ENCODE peak calls at places on chromosomes 16 and 17, in eight cellular contexts. S is K562, L is cardiac fibroblast, J is cardiac muscle cell, U is GM10248, K is tibial nerve, I is GM13977, Q is fibroblast of pulmonary artery. R is an unnamed sample.

GRCh38 chr16:11155284-11155806 is 100.7 kb downstream of the SOCS1 start:
- DNase-seq in L (peak), I (no peak), J (no peak), S (peak), Q (peak), K (no peak), U (no peak), R (no peak)

GRCh38 chr17:36204724-36205500 is 6.0 kb upstream of the CCL4L2 start:
- DNase-seq in U (no peak), S (no peak), Q (no peak), L (no peak), K (no peak), J (no peak), I (no peak), R (no peak)

GRCh38 chr16:2820836-2821482 is 3.9 kb downstream of the PRSS21 start:
- DNase-seq in K (no peak), J (no peak), U (no peak), S (no peak), L (no peak), Q (no peak), I (no peak), R (no peak)

GRCh38 chr17:83069931-83070374 is 9.5 kb upstream of the METRNL start:
- DNase-seq in K (no peak), Q (no peak), J (no peak), L (no peak), S (no peak), I (no peak), U (no peak), R (no peak)

GRCh38 chr17:74212262-74212912 is 984 bp upstream of the TTYH2 start:
- DNase-seq in I (no peak), U (no peak), J (no peak), L (peak), K (no peak), S (peak), Q (no peak), R (no peak)

GRCh38 chr16:30186782-30187555 is 3.6 kb downstream of the CORO1A start:
- DNase-seq in Q (peak), J (peak), U (peak), L (peak), K (peak), S (peak), I (peak), R (peak)

GRCh38 chr16:57377080-57377841 is 5.0 kb downstream of the CX3CL1 start:
- DNase-seq in K (no peak), U (peak), L (no peak), S (no peak), Q (no peak), I (peak), J (no peak), R (peak)

GRCh38 chr16:81526199-81526598 is 81.6 kb downstream of the CMIP start:
- DNase-seq in I (no peak), L (no peak), J (no peak), K (no peak), U (no peak), S (no peak), Q (no peak), R (no peak)

GRCh38 chr17:40493697-40494096 is 7.7 kb downstream of the TNS4 start:
- DNase-seq in L (no peak), Q (no peak), K (no peak), J (no peak), U (no peak), S (no peak), I (no peak), R (no peak)

GRCh38 chr17:18026408-18026776 is 12.6 kb downstream of the ATPAF2 start:
- DNase-seq in J (no peak), S (no peak), Q (peak), I (no peak), U (no peak), K (no peak), L (peak), R (no peak)

GRCh38 chr16:27113341-27113841 is 46.7 kb downstream of the C16orf82 start:
- DNase-seq in Q (no peak), S (no peak), J (no peak), K (no peak), U (peak), L (no peak), I (no peak), R (peak)

GRCh38 chr16:3578610-3579551 is 1.7 kb upstream of the NLRC3 start:
- DNase-seq in J (no peak), U (peak), S (no peak), K (no peak), I (peak), L (no peak), Q (no peak), R (peak)

GRCh38 chr16:30437511-30438046 is 7.7 kb upstream of the DCTPP1 start:
- DNase-seq in L (no peak), K (no peak), I (no peak), Q (no peak), J (no peak), S (no peak), U (no peak), R (no peak)

GRCh38 chr17:74646231-74646630 is 22.7 kb upstream of the CD300E start:
- DNase-seq in Q (peak), I (peak), L (peak), K (no peak), J (no peak), U (peak), S (peak), R (peak)

GRCh38 chr17:3026856-3027751 is 36.3 kb downstream of the OR1D5 start:
- DNase-seq in Q (peak), L (no peak), K (no peak), J (peak), U (no peak), S (no peak), I (no peak), R (no peak)

GRCh38 chr16:89108412-89108811 is 14.8 kb downstream of the ACSF3 start:
- DNase-seq in U (no peak), J (no peak), I (no peak), S (no peak), Q (no peak), L (no peak), K (no peak), R (no peak)

GRCh38 chr17:72602517-72603345 is 481.9 kb downstream of the SOX9 start:
- DNase-seq in K (no peak), I (no peak), S (no peak), Q (peak), J (no peak), U (no peak), L (peak), R (no peak)

GRCh38 chr16:11038305-11038704 is 93.9 kb downstream of the CLEC16A start:
- DNase-seq in J (no peak), I (no peak), K (no peak), S (no peak), U (no peak), Q (no peak), L (no peak), R (no peak)

GRCh38 chr16:9099131-9099625 is 7.7 kb downstream of the HAPSTR1 start:
- DNase-seq in K (no peak), S (no peak), I (peak), J (no peak), Q (no peak), U (peak), L (peak), R (no peak)

GRCh38 chr17:57557793-57558681 is 187.1 kb downstream of the CCDC182 start:
- DNase-seq in K (no peak), U (no peak), Q (peak), L (peak), I (no peak), J (no peak), S (no peak), R (no peak)
- TF ChIP-seq CTCF in K (no peak), U (no peak), Q (no peak), L (no peak), I (no peak), J (no peak), S (no peak), R (no peak)

GRCh38 chr16:70254965-70255286 is 3.2 kb upstream of the EXOSC6 start:
- DNase-seq in U (no peak), L (no peak), S (no peak), Q (no peak), J (no peak), K (no peak), I (no peak), R (no peak)

GRCh38 chr16:70254095-70254964 is 2.6 kb upstream of the EXOSC6 start:
- DNase-seq in J (no peak), I (no peak), Q (no peak), U (no peak), K (no peak), L (no peak), S (no peak), R (peak)

GRCh38 chr16:70251651-70252354 is at the start of gene EXOSC6:
- DNase-seq in Q (peak), L (peak), S (peak), J (peak), U (peak), I (peak), K (peak), R (peak)

GRCh38 chr16:70252355-70252988 is 732 bp upstream of the EXOSC6 start:
- DNase-seq in S (peak), K (no peak), J (peak), I (no peak), L (peak), U (no peak), Q (peak), R (peak)

GRCh38 chr16:70253291-70254094 is 1.8 kb upstream of the EXOSC6 start:
- DNase-seq in Q (peak), J (peak), I (peak), S (peak), K (peak), L (peak), U (no peak), R (peak)
- TF ChIP-seq CTCF in Q (peak), J (peak), I (peak), S (peak), K (no peak), L (peak), U (peak), R (no peak)

GRCh38 chr16:76650579-76650978 is 373.4 kb downstream of the CNTNAP4 start:
- DNase-seq in U (no peak), Q (no peak), L (no peak), K (no peak), I (no peak), S (no peak), J (no peak), R (no peak)

GRCh38 chr16:76656951-76657498 is 379.8 kb downstream of the CNTNAP4 start:
- DNase-seq in L (no peak), S (no peak), U (no peak), J (no peak), Q (no peak), K (no peak), I (no peak), R (no peak)

GRCh38 chr16:76654421-76654820 is 377.2 kb downstream of the CNTNAP4 start:
- DNase-seq in K (no peak), U (no peak), S (no peak), Q (no peak), L (no peak), J (no peak), I (no peak), R (no peak)

GRCh38 chr16:76653390-76654026 is 376.3 kb downstream of the CNTNAP4 start:
- DNase-seq in U (peak), J (peak), Q (peak), S (peak), I (peak), L (peak), K (no peak), R (peak)
- TF ChIP-seq CTCF in U (peak), J (peak), Q (peak), S (peak), I (peak), L (peak), K (peak), R (peak)

DNA sequence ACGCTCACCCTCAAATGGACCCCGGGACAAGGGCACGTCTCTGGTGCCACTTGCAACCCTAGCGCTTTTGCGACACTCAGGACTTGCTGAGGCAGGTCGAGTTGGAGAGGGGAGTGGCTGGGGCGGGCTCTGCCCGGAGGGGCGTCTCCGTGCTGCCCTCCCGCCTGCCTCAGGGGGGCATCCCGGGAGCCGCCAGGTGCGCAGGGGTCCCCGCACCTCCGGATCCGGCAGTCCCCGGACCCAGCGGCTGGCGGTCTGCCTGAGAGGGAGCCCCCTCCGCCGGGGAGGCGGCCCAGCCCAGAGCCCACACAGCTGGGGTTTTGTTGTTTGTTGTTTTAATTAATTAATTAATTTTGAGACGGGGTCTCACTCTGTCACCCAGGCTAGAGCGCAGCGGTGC is at the start of gene SLC52A1:
- DNase-seq in I (no peak), U (no peak), J (no peak), S (no peak), K (no peak), L (no peak), Q (no peak), R (no peak)
- TF ChIP-seq CTCF in I (no peak), U (no peak), J (no peak), S (no peak), K (no peak), L (no peak), Q (no peak), R (no peak)

GRCh38 chr16:68848786-68849185 is 5.5 kb downstream of the TANGO6 start:
- DNase-seq in S (no peak), K (no peak), Q (no peak), L (no peak), J (no peak), U (no peak), I (no peak), R (no peak)

GRCh38 chr16:68839831-68840230 is 3.5 kb upstream of the TANGO6 start:
- DNase-seq in L (no peak), J (no peak), U (no peak), Q (no peak), S (no peak), I (no peak), K (no peak), R (no peak)

GRCh38 chr16:68844211-68844564 is 857 bp downstream of the TANGO6 start:
- DNase-seq in J (no peak), Q (no peak), U (no peak), K (no peak), L (no peak), S (no peak), I (no peak), R (peak)

GRCh38 chr16:68843482-68844210 is at the start of gene TANGO6:
- DNase-seq in U (peak), J (peak), Q (peak), S (peak), I (peak), L (peak), K (peak), R (peak)
- TF ChIP-seq CTCF in U (peak), J (peak), Q (peak), S (peak), I (peak), L (peak), K (no peak), R (peak)

GRCh38 chr16:52578829-52579193 is 31.9 kb upstream of the TOX3 start:
- DNase-seq in K (no peak), J (no peak), L (no peak), Q (no peak), I (no peak), U (no peak), S (no peak), R (no peak)
- TF ChIP-seq CTCF in K (no peak), J (no peak), L (no peak), Q (no peak), I (no peak), U (no peak), S (no peak), R (no peak)

DNA sequence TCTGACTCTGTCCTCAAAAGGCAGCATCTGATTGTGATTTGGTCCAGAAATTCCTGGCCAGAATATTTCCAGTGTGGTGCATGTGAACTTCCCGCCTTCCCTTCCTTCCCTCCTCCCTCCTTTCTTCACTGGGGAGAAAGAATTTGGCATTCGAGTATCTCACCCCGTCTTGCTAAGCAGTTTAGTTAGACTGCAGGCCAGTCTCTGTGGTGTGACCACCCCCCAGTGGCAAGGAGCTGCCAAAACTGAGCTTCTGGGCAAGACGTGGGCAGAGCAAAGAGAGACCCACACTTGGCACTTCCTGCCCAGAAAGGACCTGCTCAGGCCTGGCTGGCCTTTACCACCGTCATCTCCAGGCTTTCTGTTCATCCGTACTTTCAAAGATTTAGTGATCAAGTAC is 36.4 kb downstream of the SNX20 start:
- DNase-seq in I (peak), L (peak), U (peak), S (no peak), J (peak), Q (peak), K (peak), R (peak)
- TF ChIP-seq CTCF in I (peak), L (no peak), U (peak), S (no peak), J (peak), Q (peak), K (peak), R (peak)

GRCh38 chr17:32314636-32315035 is 27.3 kb downstream of the C17orf75 start:
- DNase-seq in Q (no peak), L (no peak), S (no peak), J (no peak), I (no peak), K (no peak), U (no peak), R (no peak)
- TF ChIP-seq CTCF in Q (no peak), L (no peak), S (no peak), J (no peak), I (no peak), K (no peak), U (no peak), R (no peak)

GRCh38 chr17:63623786-63624185 is 1.6 kb downstream of the MAP3K3 start:
- DNase-seq in K (no peak), S (peak), I (no peak), J (no peak), U (no peak), L (no peak), Q (no peak), R (no peak)

GRCh38 chr17:63621229-63621683 is 961 bp upstream of the MAP3K3 start:
- DNase-seq in L (no peak), Q (no peak), K (no peak), I (no peak), J (no peak), U (no peak), S (no peak), R (no peak)

GRCh38 chr17:63621684-63622570 is at the start of gene MAP3K3:
- DNase-seq in I (peak), S (peak), L (peak), Q (peak), U (peak), K (peak), J (peak), R (peak)

GRCh38 chr17:63626551-63627228 is 4.5 kb downstream of the MAP3K3 start:
- DNase-seq in L (peak), J (no peak), U (no peak), I (no peak), S (no peak), K (no peak), Q (peak), R (no peak)

DNA sequence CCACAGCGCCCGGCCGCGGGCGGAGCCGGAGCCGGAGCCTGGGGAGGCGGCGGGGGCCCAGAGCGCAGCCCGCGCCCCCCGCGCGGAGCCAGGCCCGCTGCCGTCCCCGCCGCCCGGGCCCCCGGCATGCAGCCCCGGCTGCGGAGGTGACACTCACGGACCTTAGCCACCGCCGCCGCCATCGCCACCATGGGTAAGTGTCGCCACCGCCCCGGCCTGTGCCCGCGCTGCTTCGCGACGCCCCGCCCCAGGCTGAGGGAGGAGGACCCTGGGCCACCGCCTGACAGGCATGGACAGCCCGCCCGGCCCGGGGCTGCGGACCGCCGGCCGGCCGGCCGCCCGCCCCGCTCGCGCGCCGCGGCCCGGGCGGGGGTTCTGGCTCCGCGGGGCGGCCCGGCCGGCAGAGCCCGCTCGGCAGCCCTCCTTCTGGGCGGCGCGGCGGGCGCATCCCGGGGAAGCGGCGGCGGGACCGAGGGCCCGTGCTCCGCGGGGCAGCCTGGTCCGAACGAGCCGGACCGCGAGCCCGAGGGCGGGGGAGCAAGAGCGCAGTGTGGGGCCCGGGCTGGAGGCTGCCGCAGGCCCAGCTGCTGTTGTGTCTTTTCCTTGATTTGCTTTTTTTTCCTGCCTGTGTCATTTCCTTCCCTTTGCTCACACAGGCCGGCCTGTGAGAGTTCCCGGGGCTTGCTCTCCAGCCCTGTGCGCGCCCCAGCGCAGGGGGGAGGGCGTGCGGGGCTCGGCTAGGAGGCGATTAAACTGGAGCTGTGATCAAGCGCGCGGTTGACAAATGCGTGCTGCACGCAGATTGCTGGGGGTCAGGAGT is 564 bp downstream of the MAP3K3 start:
- DNase-seq in L (peak), J (peak), I (peak), U (peak), K (peak), Q (peak), S (peak), R (peak)
- TF ChIP-seq CTCF in L (no peak), J (no peak), I (no peak), U (no peak), K (no peak), Q (no peak), S (no peak), R (no peak)

GRCh38 chr16:73732143-73732542 is 564.5 kb upstream of the PSMD7 start:
- DNase-seq in K (no peak), Q (no peak), I (no peak), J (no peak), L (no peak), U (no peak), S (no peak), R (no peak)

GRCh38 chr16:73732681-73733080 is 563.9 kb upstream of the PSMD7 start:
- DNase-seq in S (no peak), J (no peak), I (no peak), Q (no peak), K (no peak), U (no peak), L (no peak), R (no peak)

GRCh38 chr16:73737637-73738036 is 559.0 kb upstream of the PSMD7 start:
- DNase-seq in L (no peak), U (no peak), I (no peak), S (no peak), J (no peak), K (no peak), Q (no peak), R (no peak)

GRCh38 chr16:73735954-73736353 is 560.7 kb upstream of the PSMD7 start:
- DNase-seq in K (no peak), Q (no peak), L (no peak), U (no peak), S (no peak), I (no peak), J (no peak), R (no peak)

GRCh38 chr16:73735018-73735417 is 561.6 kb upstream of the PSMD7 start:
- DNase-seq in I (no peak), S (no peak), L (peak), Q (peak), J (no peak), U (no peak), K (no peak), R (no peak)
- TF ChIP-seq CTCF in I (no peak), S (no peak), L (no peak), Q (no peak), J (no peak), U (no peak), K (no peak), R (no peak)